ENCODE peak calls at places on chromosomes 11 and 22, in ten cellular contexts. R is Caco-2; K is dorsolateral prefrontal cortex; M is lung; I is bronchial epithelial cell; Q is AG04450; O is sigmoid colon; U is cardiac fibroblast; X is mammary epithelial cell; P is CD4-positive, CD25-positive, alpha-beta regulatory T cell. G is an unnamed sample.

GRCh38 chr11:108616549-108616948 is 23.0 kb upstream of the EXPH5 start:
- DNase-seq in R (peak; percentile 49), K (no peak), M (no peak), I (peak; percentile 100), Q (no peak), O (no peak), U (peak; percentile 59), X (peak; percentile 99), P (no peak), G (no peak)

GRCh38 chr11:2929511-2929879 is 275 bp upstream of the PHLDA2 start:
- DNase-seq in R (peak; percentile 79), K (no peak), M (peak; percentile 63), I (peak; percentile 65), Q (no peak), O (peak; percentile 72), U (peak; percentile 78), X (peak; percentile 87), P (peak; percentile 17), G (peak; percentile 89)

GRCh38 chr11:69949327-69949726 is 128.8 kb upstream of the ANO1 start:
- DNase-seq in R (peak; percentile 73), K (no peak), M (no peak), I (peak; percentile 91), Q (no peak), O (no peak), U (peak; percentile 57), X (peak; percentile 98), P (no peak), G (no peak)

GRCh38 chr11:60984149-60984548 is 12.7 kb downstream of the CD6 start:
- DNase-seq in R (no peak), K (no peak), M (no peak), I (no peak), Q (no peak), O (no peak), U (no peak), X (no peak), P (no peak), G (no peak)

GRCh38 chr22:46286006-46286405 is 10.7 kb upstream of the GTSE1 start:
- DNase-seq in R (no peak), K (no peak), M (no peak), I (no peak), Q (no peak), O (no peak), U (no peak), X (no peak), P (no peak), G (no peak)

GRCh38 chr22:46035742-46036557 is 59.0 kb upstream of the WNT7B start:
- DNase-seq in R (peak; percentile 99), K (peak; percentile 99), M (peak; percentile 100), I (peak; percentile 93), Q (peak; percentile 97), O (peak; percentile 100), U (peak; percentile 100), X (peak; percentile 97), P (peak; percentile 100), G (peak; percentile 100)

GRCh38 chr22:50269573-50270301 is 443 bp downstream of the MAPK11 start:
- DNase-seq in R (no peak), K (no peak), M (no peak), I (no peak), Q (no peak), O (no peak), U (peak; percentile 61), X (no peak), P (peak; percentile 25), G (peak; percentile 54)

GRCh38 chr11:130937051-130937450 is 20.8 kb upstream of the SNX19 start:
- DNase-seq in R (no peak), K (no peak), M (no peak), I (peak; percentile 60), Q (no peak), O (no peak), U (no peak), X (peak; percentile 70), P (no peak), G (no peak)

GRCh38 chr11:128513915-128514681 is 73.3 kb downstream of the ETS1 start:
- DNase-seq in R (no peak), K (no peak), M (no peak), I (no peak), Q (no peak), O (no peak), U (no peak), X (no peak), P (no peak), G (no peak)

GRCh38 chr11:128511712-128512111 is 75.6 kb downstream of the ETS1 start:
- DNase-seq in R (no peak), K (no peak), M (no peak), I (no peak), Q (no peak), O (no peak), U (no peak), X (no peak), P (no peak), G (no peak)

GRCh38 chr11:128509990-128510389 is 77.4 kb downstream of the ETS1 start:
- DNase-seq in R (no peak), K (no peak), M (no peak), I (peak; percentile 81), Q (no peak), O (no peak), U (no peak), X (peak; percentile 43), P (no peak), G (no peak)

GRCh38 chr11:128515086-128515485 is 72.3 kb downstream of the ETS1 start:
- DNase-seq in R (no peak), K (no peak), M (no peak), I (no peak), Q (no peak), O (no peak), U (no peak), X (no peak), P (no peak), G (no peak)

DNA sequence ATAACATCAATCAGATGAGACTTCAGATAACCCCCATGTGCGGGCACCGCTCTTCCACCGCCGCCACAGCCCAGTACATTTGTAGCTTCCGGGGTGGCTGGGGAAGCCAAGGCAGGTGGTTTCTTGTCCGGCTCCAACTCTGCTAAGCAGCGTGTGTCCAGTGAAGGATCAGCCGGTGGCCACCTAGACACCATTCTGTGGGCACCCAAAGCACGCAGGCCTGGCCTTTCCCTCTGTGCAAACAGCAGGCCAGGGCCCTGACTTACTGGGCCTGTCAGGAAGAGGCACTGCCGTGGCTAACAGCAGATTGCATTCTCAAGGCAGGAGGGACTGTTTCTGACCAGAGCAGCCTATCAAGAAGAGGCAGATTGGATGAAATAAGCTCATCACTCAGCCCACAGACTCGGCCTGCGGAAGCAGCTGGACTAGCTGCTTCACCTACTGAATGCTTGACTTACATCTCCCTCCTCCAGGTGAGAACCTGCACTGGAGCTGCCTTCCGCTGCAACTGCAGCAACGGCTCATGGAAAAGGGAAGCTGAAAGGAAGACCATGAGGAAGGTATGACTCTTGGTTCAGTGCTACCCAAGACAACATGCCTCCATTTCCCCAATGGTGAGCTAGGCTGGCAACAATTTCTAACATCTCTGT is 74.8 kb downstream of the ETS1 start:
- DNase-seq in R (no peak), K (no peak), M (no peak), I (no peak), Q (no peak), O (no peak), U (no peak), X (no peak), P (peak; percentile 44), G (no peak)
- H3K4me3 ChIP-seq in R (no peak overlapping the region), K (no peak overlapping the region), M (no peak overlapping the region), I (no peak overlapping the region), Q (no peak overlapping the region), O (no peak overlapping the region), U (no peak overlapping the region), X (no peak overlapping the region), P (peak overlapping the region; percentile 100), G (no peak overlapping the region)

DNA sequence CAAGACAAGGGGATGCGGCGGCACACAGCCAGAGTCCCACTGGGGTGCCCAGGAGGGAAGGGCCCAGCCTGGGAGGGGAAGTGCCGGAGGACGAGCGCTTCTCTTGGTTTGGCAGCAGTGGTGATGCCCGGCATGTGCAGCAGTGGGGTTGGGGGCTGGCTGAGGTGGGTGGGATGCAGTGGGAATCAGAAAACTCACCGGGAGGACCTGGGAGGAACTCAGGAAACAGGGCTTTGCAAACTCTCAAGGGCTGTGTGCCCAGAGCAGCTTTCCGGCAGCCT is 3.0 kb downstream of the FERMT3 start:
- DNase-seq in R (no peak), K (no peak), M (no peak), I (no peak), Q (no peak), O (no peak), U (no peak), X (no peak), P (no peak), G (no peak)
- H3K4me3 ChIP-seq in R (no peak overlapping the region), K (no peak overlapping the region), M (no peak overlapping the region), I (no peak overlapping the region), Q (no peak overlapping the region), O (no peak overlapping the region), U (no peak overlapping the region), X (no peak overlapping the region), P (no peak overlapping the region), G (no peak overlapping the region)

GRCh38 chr11:45860348-45860747 is 13.1 kb downstream of the CRY2 start:
- DNase-seq in R (no peak), K (no peak), M (no peak), I (no peak), Q (no peak), O (no peak), U (no peak), X (no peak), P (no peak), G (no peak)

GRCh38 chr11:45858751-45859398 is 11.6 kb downstream of the CRY2 start:
- DNase-seq in R (no peak), K (no peak), M (no peak), I (no peak), Q (no peak), O (no peak), U (no peak), X (no peak), P (no peak), G (no peak)

GRCh38 chr11:45859661-45860140 is 12.4 kb downstream of the CRY2 start:
- DNase-seq in R (no peak), K (peak; percentile 91), M (peak; percentile 93), I (peak; percentile 70), Q (peak; percentile 99), O (peak; percentile 99), U (peak; percentile 99), X (peak; percentile 46), P (no peak), G (peak; percentile 94)

GRCh38 chr11:45856044-45856468 is 8.8 kb downstream of the CRY2 start:
- DNase-seq in R (no peak), K (no peak), M (no peak), I (no peak), Q (no peak), O (peak; percentile 79), U (peak; percentile 41), X (no peak), P (no peak), G (no peak)

GRCh38 chr11:45857834-45858492 is 10.7 kb downstream of the CRY2 start:
- DNase-seq in R (no peak), K (peak; percentile 47), M (peak; percentile 76), I (no peak), Q (no peak), O (peak; percentile 83), U (peak; percentile 95), X (peak; percentile 20), P (no peak), G (no peak)
- H3K4me3 ChIP-seq in R (no peak overlapping the region), K (no peak overlapping the region), M (no peak overlapping the region), I (no peak overlapping the region), Q (no peak overlapping the region), O (no peak overlapping the region), U (no peak overlapping the region), X (no peak overlapping the region), P (no peak overlapping the region), G (no peak overlapping the region)

GRCh38 chr11:44947114-44947513 is 3.6 kb downstream of the TP53I11 start:
- DNase-seq in R (no peak), K (no peak), M (no peak), I (no peak), Q (no peak), O (no peak), U (no peak), X (no peak), P (no peak), G (no peak)

GRCh38 chr11:44945639-44946038 is 5.0 kb downstream of the TP53I11 start:
- DNase-seq in R (no peak), K (no peak), M (no peak), I (no peak), Q (no peak), O (peak; percentile 83), U (peak; percentile 55), X (no peak), P (no peak), G (no peak)

GRCh38 chr11:44944853-44945235 is 5.8 kb downstream of the TP53I11 start:
- DNase-seq in R (no peak), K (no peak), M (no peak), I (peak; percentile 36), Q (no peak), O (no peak), U (no peak), X (no peak), P (no peak), G (no peak)

GRCh38 chr11:44948155-44948554 is 2.5 kb downstream of the TP53I11 start:
- DNase-seq in R (no peak), K (no peak), M (no peak), I (no peak), Q (no peak), O (no peak), U (no peak), X (no peak), P (no peak), G (no peak)

DNA sequence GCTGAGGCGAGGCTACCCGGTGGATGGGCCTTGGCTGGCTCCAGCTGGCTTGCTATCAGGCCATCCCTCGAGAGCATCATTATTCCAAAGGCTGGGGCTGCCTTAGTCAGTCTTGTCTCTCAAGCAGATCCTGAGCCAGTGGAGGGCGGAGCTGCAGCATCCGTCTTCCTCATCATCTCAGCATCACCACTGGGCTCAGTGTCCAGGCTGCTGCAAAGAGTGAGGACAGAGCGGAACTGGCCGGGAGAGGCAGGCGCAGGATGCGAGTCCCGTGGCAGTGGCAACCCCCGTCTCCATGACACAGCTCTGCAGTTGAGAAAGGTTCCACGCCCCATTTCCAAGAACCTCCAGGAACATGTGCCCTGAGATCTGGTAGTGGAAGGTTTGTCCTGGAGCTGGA is 4.4 kb downstream of the TP53I11 start:
- DNase-seq in R (no peak), K (peak; percentile 70), M (no peak), I (no peak), Q (no peak), O (peak; percentile 92), U (peak; percentile 41), X (no peak), P (no peak), G (no peak)
- H3K4me3 ChIP-seq in R (no peak overlapping the region), K (no peak overlapping the region), M (no peak overlapping the region), I (no peak overlapping the region), Q (no peak overlapping the region), O (no peak overlapping the region), U (no peak overlapping the region), X (no peak overlapping the region), P (no peak overlapping the region), G (no peak overlapping the region)